ENCODE peak calls at places on chromosomes 13 and 19, in six cellular contexts. D, A, M, C, Y and Q are unnamed samples.

GRCh38 chr19:15298847-15299567 is 33.3 kb downstream of the BRD4 start:
- DNase-seq in Y (no peak), C (no peak), D (no peak), M (no peak), A (no peak), Q (no peak)

GRCh38 chr19:31348416-31349159 is 648 bp downstream of the TSHZ3 start:
- DNase-seq in C (peak), D (no peak), Y (no peak), M (no peak), A (no peak), Q (no peak)

GRCh38 chr19:45560038-45560437 is 24.6 kb downstream of the OPA3 start:
- DNase-seq in A (no peak), D (peak), C (no peak), M (no peak), Y (no peak), Q (no peak)

GRCh38 chr13:74134226-74134776 is at the start of gene KLF12:
- DNase-seq in Y (peak), D (peak), A (peak), M (peak), C (peak), Q (peak)

GRCh38 chr13:97342936-97343335 is 91.0 kb upstream of the RAP2A start:
- DNase-seq in C (no peak), D (no peak), Y (no peak), A (no peak), M (no peak), Q (no peak)

GRCh38 chr19:4366666-4367335 is 23.4 kb downstream of the MPND start:
- DNase-seq in C (no peak), D (no peak), Y (no peak), A (no peak), M (no peak), Q (no peak)

GRCh38 chr19:10102787-10103236 is 334 bp upstream of the ANGPTL6 start:
- DNase-seq in C (peak), A (no peak), Y (no peak), D (no peak), M (no peak), Q (no peak)

GRCh38 chr19:42111384-42111783 is 20.9 kb downstream of the POU2F2 start:
- DNase-seq in Y (no peak), C (no peak), A (no peak), M (no peak), D (no peak), Q (no peak)

GRCh38 chr13:30997697-30998547 is 65.5 kb downstream of the TEX26 start:
- DNase-seq in A (no peak), D (no peak), M (no peak), C (peak), Y (no peak), Q (no peak)

GRCh38 chr13:112744306-112745021 is 54.6 kb downstream of the ATP11A start:
- DNase-seq in M (no peak), A (no peak), Y (no peak), C (no peak), D (no peak), Q (no peak)

GRCh38 chr13:110126391-110126961 is 180.5 kb downstream of the COL4A1 start:
- DNase-seq in C (no peak), A (no peak), M (no peak), Y (no peak), D (no peak), Q (peak)

GRCh38 chr13:110866491-110867170 is 48.2 kb downstream of the ANKRD10 start:
- DNase-seq in A (no peak), C (no peak), M (no peak), D (no peak), Y (no peak), Q (no peak)

GRCh38 chr19:29805026-29805925 is 6.5 kb upstream of the CCNE1 start:
- DNase-seq in C (no peak), Y (peak), A (no peak), D (no peak), M (no peak), Q (no peak)

GRCh38 chr13:73060251-73061160 is 1.7 kb downstream of the KLF5 start:
- DNase-seq in M (no peak), D (no peak), A (no peak), C (peak), Y (no peak), Q (no peak)

GRCh38 chr19:20879501-20879900 is 43.5 kb upstream of the ZNF85 start:
- DNase-seq in Y (no peak), C (no peak), M (no peak), D (no peak), A (no peak), Q (no peak)

GRCh38 chr19:3725121-3725520 is 16.9 kb downstream of the TJP3 start:
- DNase-seq in M (no peak), C (no peak), Y (no peak), A (no peak), D (no peak), Q (no peak)

GRCh38 chr19:11624064-11624463 is 26.8 kb downstream of the ZNF627 start:
- DNase-seq in M (no peak), D (no peak), Y (peak), A (no peak), C (no peak), Q (no peak)

GRCh38 chr13:106103779-106104178 is 431.7 kb downstream of the EFNB2 start:
- DNase-seq in Y (no peak), C (no peak), D (no peak), A (no peak), M (peak), Q (no peak)

GRCh38 chr13:73138967-73139491 is 80.2 kb downstream of the KLF5 start:
- DNase-seq in D (no peak), M (no peak), A (no peak), C (no peak), Y (no peak), Q (no peak)

GRCh38 chr19:4694211-4694987 is 24.3 kb upstream of the MYDGF start:
- DNase-seq in M (peak), C (no peak), Y (no peak), A (no peak), D (peak), Q (no peak)

GRCh38 chr13:111210488-111210887 is 95.4 kb downstream of the ARHGEF7 start:
- DNase-seq in M (no peak), D (no peak), C (no peak), Y (no peak), A (no peak), Q (no peak)

GRCh38 chr19:43468354-43469159 is 3.1 kb upstream of the LYPD3 start:
- DNase-seq in C (no peak), D (no peak), M (no peak), A (no peak), Y (no peak), Q (no peak)

GRCh38 chr19:54439174-54439851 is 9.7 kb upstream of the LENG8 start:
- DNase-seq in M (no peak), D (no peak), A (no peak), Y (peak), C (peak), Q (no peak)

GRCh38 chr19:35362261-35363000 is 4.2 kb downstream of the FFAR3 start:
- DNase-seq in M (no peak), A (no peak), D (no peak), Y (no peak), C (no peak), Q (no peak)

GRCh38 chr13:43110658-43111057 is 87.3 kb downstream of the DNAJC15 start:
- DNase-seq in C (no peak), D (no peak), A (no peak), Y (no peak), M (no peak), Q (no peak)

GRCh38 chr13:43111887-43112400 is 88.6 kb downstream of the DNAJC15 start:
- DNase-seq in D (no peak), C (no peak), M (no peak), A (no peak), Y (no peak), Q (no peak)

GRCh38 chr13:43114504-43114903 is 91.1 kb downstream of the DNAJC15 start:
- DNase-seq in M (no peak), D (no peak), C (no peak), Y (no peak), A (no peak), Q (no peak)

GRCh38 chr13:43116242-43116641 is 92.9 kb downstream of the DNAJC15 start:
- DNase-seq in M (no peak), C (no peak), Y (peak), A (no peak), D (no peak), Q (no peak)

DNA sequence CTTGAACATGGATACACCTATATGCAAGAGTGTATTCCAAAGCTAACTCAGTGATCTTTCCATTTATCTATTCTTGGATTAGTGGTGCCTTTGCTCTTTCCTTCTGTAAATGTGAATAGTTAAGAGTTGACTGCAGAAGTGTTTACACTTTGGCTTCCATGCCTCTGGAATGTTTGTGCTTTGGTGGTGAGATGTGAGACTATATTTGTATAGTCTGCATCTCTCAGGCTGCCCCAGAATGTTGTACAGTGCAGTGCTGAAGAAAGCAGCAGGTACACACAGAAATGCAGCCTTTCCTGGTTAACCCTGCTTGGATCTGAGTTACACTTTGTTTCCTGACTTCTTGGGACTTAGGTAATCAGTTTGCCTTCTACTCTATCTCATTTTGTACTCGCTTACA is 90.2 kb downstream of the DNAJC15 start:
- DNase-seq in D (no peak), A (no peak), M (no peak), C (no peak), Y (peak), Q (no peak)
- TF ChIP-seq YY1 in D (no peak), A (no peak), M (no peak), C (no peak), Y (no peak), Q (no peak)

DNA sequence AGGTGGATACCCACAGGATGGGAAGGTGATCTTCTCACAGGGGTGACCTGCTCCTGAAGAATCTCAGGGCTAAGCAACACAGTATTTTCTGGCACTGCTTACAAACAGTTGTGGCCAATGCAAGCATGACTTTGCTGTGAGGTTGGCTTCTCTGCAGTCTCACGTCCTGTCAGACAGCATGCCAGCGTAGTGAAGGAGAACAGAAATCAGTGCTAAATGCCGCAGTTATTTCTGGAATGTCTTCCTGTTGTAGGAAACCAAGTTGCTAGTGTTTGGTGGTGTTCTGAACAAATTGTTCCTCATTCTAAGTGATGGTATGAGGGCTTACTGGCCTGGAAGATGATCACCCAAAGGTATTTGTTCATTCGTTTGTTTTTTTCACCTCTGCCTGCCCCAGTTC is 320.1 kb downstream of the MTUS2 start:
- DNase-seq in D (no peak), M (no peak), A (no peak), C (no peak), Y (no peak), Q (no peak)
- TF ChIP-seq YY1 in D (no peak), M (no peak), A (no peak), C (no peak), Y (no peak), Q (no peak)

GRCh38 chr19:40277356-40277755 is 7.8 kb downstream of the AKT2 start:
- DNase-seq in D (no peak), C (no peak), Y (no peak), A (no peak), M (no peak), Q (no peak)

GRCh38 chr19:40273469-40274360 is 11.4 kb downstream of the AKT2 start:
- DNase-seq in Y (no peak), M (no peak), D (no peak), A (no peak), C (no peak), Q (no peak)

GRCh38 chr19:40272261-40272660 is 12.9 kb downstream of the AKT2 start:
- DNase-seq in D (no peak), Y (no peak), C (no peak), A (no peak), M (no peak), Q (no peak)

GRCh38 chr19:40271706-40272105 is 13.4 kb downstream of the AKT2 start:
- DNase-seq in A (no peak), Y (no peak), D (no peak), M (no peak), C (no peak), Q (no peak)

DNA sequence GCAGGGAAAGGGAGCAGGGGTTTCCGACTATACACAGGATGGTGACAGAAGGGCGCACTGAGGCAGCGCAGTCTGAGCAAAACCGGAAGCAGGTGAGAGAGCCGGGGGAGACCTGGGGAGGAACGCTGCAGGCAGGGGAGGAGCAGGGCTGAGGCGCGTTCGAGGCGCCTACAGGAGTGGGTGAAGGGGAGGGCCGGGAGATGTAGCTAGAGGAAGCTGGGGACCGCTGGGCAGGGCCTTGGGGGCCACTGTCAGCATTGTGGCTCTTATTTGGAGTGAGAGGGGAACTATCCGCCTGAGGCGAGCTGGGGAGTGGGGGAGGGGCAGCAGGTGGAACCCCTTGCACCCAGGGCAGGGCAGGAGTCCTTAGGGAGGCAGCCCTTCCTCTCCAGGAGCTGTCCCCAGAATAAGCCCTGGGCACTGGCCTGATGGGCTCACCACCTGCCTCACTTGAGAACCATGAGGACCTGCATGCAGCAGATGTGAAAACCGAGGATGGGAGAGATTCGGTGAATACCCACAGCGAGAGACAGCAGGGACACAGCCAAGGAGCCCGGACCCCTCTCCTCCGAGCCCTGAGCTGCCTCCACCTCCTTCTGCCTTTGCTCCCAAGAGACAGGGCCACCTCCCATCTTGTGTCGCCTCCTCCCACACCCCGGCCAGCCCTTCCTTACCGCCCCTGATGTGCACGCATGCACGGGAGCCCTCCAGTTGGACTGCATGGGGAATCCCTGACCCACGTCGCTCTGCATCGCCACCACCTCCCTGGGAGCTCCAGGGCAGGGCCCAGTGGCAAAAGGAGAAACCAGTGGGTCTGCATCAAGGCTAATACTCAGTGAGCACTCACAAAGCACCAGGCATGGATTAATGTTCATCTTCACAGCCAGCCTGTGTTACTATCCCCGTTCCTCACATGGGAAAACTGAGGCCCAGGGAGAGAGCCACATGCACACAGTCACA is 10.3 kb downstream of the AKT2 start:
- DNase-seq in C (no peak), A (no peak), Y (no peak), M (no peak), D (peak), Q (no peak)
- TF ChIP-seq YY1 in C (no peak), A (no peak), Y (no peak), M (no peak), D (no peak), Q (no peak)

GRCh38 chr13:68993154-68993553 is 1114.5 kb upstream of the ATXN8OS start:
- DNase-seq in M (no peak), C (no peak), A (no peak), D (no peak), Y (no peak), Q (no peak)
- TF ChIP-seq YY1 in M (no peak), C (no peak), A (no peak), D (no peak), Y (no peak), Q (no peak)

DNA sequence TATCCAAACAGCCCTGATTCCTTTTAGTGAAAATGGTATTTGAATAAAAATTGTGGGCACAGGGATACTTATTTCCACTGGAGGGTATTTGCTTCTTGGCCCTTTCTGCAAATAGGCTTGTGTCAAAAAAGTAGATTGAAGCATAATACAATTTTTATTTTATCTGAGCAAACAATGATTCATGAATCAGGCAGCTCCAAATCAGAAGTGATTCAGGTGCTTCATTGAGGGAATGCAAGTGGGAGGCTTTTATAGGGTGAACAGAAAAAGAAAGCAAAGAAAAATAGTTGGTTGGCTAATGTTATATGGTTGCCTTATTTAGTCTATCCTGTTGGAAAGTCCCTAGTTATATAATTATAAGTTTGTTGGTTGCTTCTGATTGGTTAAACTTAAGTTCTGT is 117.9 kb downstream of the ITGBL1 start:
- DNase-seq in C (no peak), M (no peak), A (no peak), D (no peak), Y (no peak), Q (no peak)
- TF ChIP-seq YY1 in C (no peak), M (no peak), A (no peak), D (no peak), Y (no peak), Q (no peak)

GRCh38 chr19:39951065-39951650 is 16.7 kb upstream of the FCGBP start:
- DNase-seq in C (no peak), M (no peak), Y (no peak), D (no peak), A (no peak), Q (no peak)
- TF ChIP-seq YY1 in C (no peak), M (no peak), Y (no peak), D (no peak), A (no peak), Q (no peak)

GRCh38 chr19:1248454-1249297 is at the start of gene MIDN:
- DNase-seq in C (peak), A (no peak), D (peak), Y (peak), M (no peak), Q (no peak)
- TF ChIP-seq YY1 in C (no peak), A (no peak), D (peak), Y (peak), M (no peak), Q (no peak)

GRCh38 chr19:12721656-12722565 is 1.8 kb downstream of the TNPO2 start:
- DNase-seq in D (peak), C (peak), M (no peak), Y (peak), A (peak), Q (no peak)
- TF ChIP-seq YY1 in D (no peak), C (no peak), M (no peak), Y (no peak), A (no peak), Q (no peak)

DNA sequence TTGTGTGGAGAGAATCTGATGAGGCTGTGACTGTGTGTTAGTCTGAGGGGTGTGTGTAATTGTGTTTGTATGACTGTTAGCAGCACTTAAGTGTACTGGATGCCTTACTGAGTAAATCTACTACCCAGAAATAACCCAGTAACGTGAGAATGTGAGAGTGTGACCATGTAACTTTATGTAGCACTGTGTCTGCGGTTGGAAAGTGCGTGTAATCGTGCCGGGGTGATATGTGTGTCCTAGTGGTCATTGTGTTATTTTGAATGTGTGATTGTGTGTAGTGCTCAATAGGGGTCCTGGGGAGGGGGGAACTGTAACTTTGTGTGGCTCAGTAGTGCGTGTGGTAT is 550 bp downstream of the ZNF383 start:
- DNase-seq in C (peak), D (no peak), M (no peak), A (no peak), Y (no peak), Q (no peak)
- TF ChIP-seq YY1 in C (no peak), D (no peak), M (no peak), A (no peak), Y (no peak), Q (no peak)

DNA sequence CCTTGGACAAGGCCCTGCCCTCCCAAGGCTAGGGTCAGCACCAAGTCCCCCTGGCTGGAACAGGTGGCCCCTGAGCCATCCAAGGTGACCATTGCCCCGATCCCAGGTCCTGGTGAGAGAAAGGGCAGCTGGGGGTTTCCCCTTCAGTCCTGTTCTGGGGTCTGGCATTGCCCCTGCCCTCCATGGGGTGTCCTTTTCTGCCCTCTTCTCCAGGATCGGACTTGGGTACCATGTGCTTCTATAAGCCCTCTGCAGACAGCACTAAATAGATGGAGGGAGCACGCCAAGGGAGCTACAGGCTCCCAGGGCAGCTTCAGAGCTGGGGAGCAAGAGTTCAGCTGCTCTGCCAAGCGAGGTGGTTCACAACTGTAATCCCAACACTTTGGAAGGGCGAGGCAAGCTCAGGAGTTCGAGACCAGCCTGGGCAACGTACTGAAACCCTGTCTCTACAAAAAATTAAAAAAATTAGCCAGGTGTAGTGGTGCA is 13.5 kb upstream of the KCNN1 start:
- DNase-seq in C (no peak), Y (no peak), D (no peak), A (no peak), M (no peak), Q (no peak)
- TF ChIP-seq YY1 in C (no peak), Y (no peak), D (no peak), A (no peak), M (no peak), Q (no peak)